ENCODE peak calls at places on chromosomes 2 and 18, in seven cellular contexts. E is NCI-H1092 treated with DMSO at 0.1 percent for 48 hours; X is naive B cell; L is stimulated activated CD8-positive, alpha-beta memory T cell treated with anti-CD3 and anti-CD28 coated beads, Interleukin-7, amount 100 ng/mL, for 1 hour; W is foreskin keratinocyte; R is MCF 10A; O is AG08395. T is an unnamed sample.

GRCh38 chr2:101776172-101777043 is 78.9 kb downstream of the MAP4K4 start:
- DNase-seq in E (no peak), X (no peak), L (no peak), W (no peak), R (no peak), O (no peak), T (no peak)

GRCh38 chr2:15142069-15142689 is 419.0 kb downstream of the NBAS start:
- DNase-seq in E (no peak), X (peak), L (peak), W (peak), R (peak), O (no peak), T (no peak)

GRCh38 chr2:12717191-12717987 is 653 bp downstream of the TRIB2 start:
- DNase-seq in E (peak), X (peak), L (peak), W (peak), R (peak), O (peak), T (no peak)

GRCh38 chr2:157967856-157968255 is 91.7 kb upstream of the ACVR1 start:
- DNase-seq in E (no peak), X (no peak), L (no peak), W (no peak), R (no peak), O (no peak), T (no peak)

GRCh38 chr2:210445116-210445707 is 31.3 kb downstream of the LANCL1 start:
- DNase-seq in E (peak), X (peak), L (no peak), W (peak), R (peak), O (peak), T (no peak)

GRCh38 chr2:191670076-191670475 is 7.9 kb upstream of the NABP1 start:
- DNase-seq in E (no peak), X (no peak), L (no peak), W (no peak), R (no peak), O (no peak), T (no peak)

GRCh38 chr2:40665493-40666232 is 213.8 kb upstream of the SLC8A1 start:
- DNase-seq in E (no peak), X (no peak), L (no peak), W (no peak), R (peak), O (no peak), T (no peak)

GRCh38 chr2:41605914-41606313 is 441.9 kb upstream of the PKDCC start:
- DNase-seq in E (no peak), X (no peak), L (no peak), W (no peak), R (peak), O (no peak), T (no peak)

GRCh38 chr2:226575928-226576327 is 223.7 kb downstream of the IRS1 start:
- DNase-seq in E (no peak), X (no peak), L (no peak), W (no peak), R (no peak), O (no peak), T (no peak)

GRCh38 chr2:85611217-85611704 is 605 bp downstream of the C2orf68 start:
- DNase-seq in E (no peak), X (no peak), L (no peak), W (no peak), R (no peak), O (no peak), T (no peak)

GRCh38 chr18:64713284-64713683 is 564.4 kb upstream of the LINC00305 start:
- DNase-seq in E (no peak), X (peak), L (no peak), W (no peak), R (no peak), O (no peak), T (no peak)

GRCh38 chr2:186588940-186589732 is 720 bp upstream of the ITGAV start:
- DNase-seq in E (no peak), X (no peak), L (no peak), W (no peak), R (no peak), O (no peak), T (no peak)

GRCh38 chr2:178819992-178820391 is 12.8 kb upstream of the TTN start:
- DNase-seq in E (no peak), X (no peak), L (no peak), W (no peak), R (no peak), O (no peak), T (no peak)

GRCh38 chr2:192413812-192414424 is 219.2 kb upstream of the TMEFF2 start:
- DNase-seq in E (no peak), X (no peak), L (no peak), W (no peak), R (no peak), O (no peak), T (no peak)

GRCh38 chr2:118806797-118807667 is 40.4 kb downstream of the EN1 start:
- DNase-seq in E (no peak), X (no peak), L (no peak), W (no peak), R (no peak), O (peak), T (no peak)

GRCh38 chr2:60998628-60999545 is 18.6 kb upstream of the PEX13 start:
- DNase-seq in E (peak), X (peak), L (no peak), W (peak), R (peak), O (peak), T (no peak)

GRCh38 chr18:47929681-47930085 is 776 bp downstream of the SMAD2 start:
- DNase-seq in E (no peak), X (no peak), L (no peak), W (peak), R (no peak), O (peak), T (no peak)

GRCh38 chr18:3652380-3653262 is 202.6 kb downstream of the TGIF1 start:
- DNase-seq in E (no peak), X (no peak), L (no peak), W (peak), R (peak), O (peak), T (no peak)

GRCh38 chr2:3667151-3667631 is 9.2 kb downstream of the ALLC start:
- DNase-seq in E (peak), X (no peak), L (no peak), W (no peak), R (no peak), O (no peak), T (no peak)

T was measured in amygdala.